ENCODE peak calls at places on chromosome 19, in ten cellular contexts. T is SJSA1, P is uterus, Y is breast epithelium, J is lower lobe of right lung, B is IMR-90, F is dorsolateral prefrontal cortex, K is cardiac muscle cell, X is heart right ventricle, M is heart left ventricle. S is an unnamed sample.

GRCh38 chr19:41917676-41918075 is 10.6 kb downstream of the ERFL start:
- DNase-seq in T (no peak), P (no peak), Y (no peak), J (peak), B (no peak), F (no peak), K (no peak), X (no peak), M (no peak), S (no peak)

GRCh38 chr19:5880604-5881078 is 10.3 kb upstream of the FUT5 start:
- DNase-seq in T (peak), P (peak), Y (no peak), J (no peak), B (peak), F (no peak), K (peak), X (peak), M (peak), S (peak)

GRCh38 chr19:23526302-23526701 is 131.0 kb upstream of the ZNF91 start:
- DNase-seq in T (no peak), P (no peak), Y (no peak), J (no peak), B (no peak), F (no peak), K (no peak), X (no peak), M (no peak), S (no peak)

GRCh38 chr19:42846597-42846996 is 32.9 kb downstream of the PSG1 start:
- DNase-seq in T (no peak), P (no peak), Y (no peak), J (no peak), B (peak), F (no peak), K (no peak), X (no peak), M (no peak), S (no peak)

GRCh38 chr19:20078696-20079095 is 896 bp downstream of the ZNF90 start:
- DNase-seq in T (no peak), P (peak), Y (no peak), J (peak), B (peak), F (no peak), K (peak), X (no peak), M (peak), S (peak)

GRCh38 chr19:38145627-38146026 is 78.4 kb downstream of the DPF1 start:
- DNase-seq in T (no peak), P (no peak), Y (no peak), J (no peak), B (no peak), F (no peak), K (peak), X (no peak), M (no peak), S (no peak)

GRCh38 chr19:29564574-29565005 is 38.8 kb downstream of the VSTM2B start:
- DNase-seq in T (no peak), P (no peak), Y (no peak), J (no peak), B (no peak), F (no peak), K (no peak), X (no peak), M (no peak), S (no peak)

GRCh38 chr19:36572593-36573019 is 486 bp downstream of the ZNF529 start:
- DNase-seq in T (no peak), P (no peak), Y (no peak), J (no peak), B (no peak), F (no peak), K (no peak), X (no peak), M (no peak), S (no peak)

GRCh38 chr19:45009625-45010255 is 8.5 kb downstream of the RELB start:
- DNase-seq in T (no peak), P (no peak), Y (no peak), J (no peak), B (no peak), F (no peak), K (no peak), X (no peak), M (no peak), S (no peak)

GRCh38 chr19:3576696-3577443 is 4.1 kb downstream of the HMG20B start:
- DNase-seq in T (no peak), P (peak), Y (no peak), J (no peak), B (peak), F (peak), K (peak), X (peak), M (peak), S (peak)

GRCh38 chr19:33740811-33741396 is 55.8 kb upstream of the KCTD15 start:
- DNase-seq in T (peak), P (no peak), Y (no peak), J (no peak), B (peak), F (no peak), K (peak), X (no peak), M (no peak), S (no peak)

GRCh38 chr19:53517114-53517741 is 20.7 kb upstream of the ZNF331 start:
- DNase-seq in T (no peak), P (no peak), Y (no peak), J (no peak), B (no peak), F (no peak), K (no peak), X (no peak), M (no peak), S (no peak)

GRCh38 chr19:2337329-2337707 is 8.8 kb downstream of the SPPL2B start:
- DNase-seq in T (no peak), P (peak), Y (no peak), J (no peak), B (peak), F (no peak), K (peak), X (no peak), M (no peak), S (no peak)

GRCh38 chr19:5046339-5047039 is 77.6 kb downstream of the KDM4B start:
- DNase-seq in T (peak), P (no peak), Y (peak), J (peak), B (peak), F (no peak), K (no peak), X (no peak), M (no peak), S (peak)

GRCh38 chr19:33755314-33756020 is 41.2 kb upstream of the KCTD15 start:
- DNase-seq in T (no peak), P (no peak), Y (no peak), J (no peak), B (no peak), F (no peak), K (no peak), X (no peak), M (no peak), S (no peak)

GRCh38 chr19:43634516-43634876 is 5.2 kb downstream of the CADM4 start:
- DNase-seq in T (no peak), P (no peak), Y (no peak), J (no peak), B (no peak), F (no peak), K (no peak), X (no peak), M (no peak), S (no peak)

GRCh38 chr19:40594657-40595077 is 6.5 kb upstream of the LTBP4 start:
- DNase-seq in T (no peak), P (no peak), Y (no peak), J (no peak), B (peak), F (peak), K (no peak), X (no peak), M (no peak), S (no peak)

GRCh38 chr19:7987084-7987768 is 18.2 kb downstream of the ELAVL1 start:
- DNase-seq in T (no peak), P (no peak), Y (no peak), J (no peak), B (no peak), F (no peak), K (no peak), X (no peak), M (no peak), S (no peak)

GRCh38 chr19:4577020-4577782 is 17.7 kb upstream of the SEMA6B start:
- DNase-seq in T (no peak), P (no peak), Y (no peak), J (no peak), B (no peak), F (no peak), K (peak), X (no peak), M (no peak), S (no peak)

GRCh38 chr19:703651-704446 is 4.9 kb upstream of the PALM start:
- DNase-seq in T (no peak), P (peak), Y (peak), J (peak), B (peak), F (no peak), K (peak), X (peak), M (peak), S (peak)

GRCh38 chr19:3276341-3276799 is 51.9 kb downstream of the CELF5 start:
- DNase-seq in T (no peak), P (no peak), Y (no peak), J (peak), B (no peak), F (no peak), K (no peak), X (no peak), M (no peak), S (no peak)

GRCh38 chr19:49643466-49643865 is 1.5 kb downstream of the SCAF1 start:
- DNase-seq in T (no peak), P (no peak), Y (no peak), J (no peak), B (no peak), F (no peak), K (no peak), X (no peak), M (no peak), S (no peak)

GRCh38 chr19:53958168-53958571 is 4.6 kb upstream of the CACNG8 start:
- DNase-seq in T (no peak), P (no peak), Y (no peak), J (no peak), B (no peak), F (peak), K (peak), X (no peak), M (no peak), S (no peak)

GRCh38 chr19:45881909-45882528 is 3.9 kb downstream of the IRF2BP1 start:
- DNase-seq in T (no peak), P (no peak), Y (no peak), J (no peak), B (no peak), F (no peak), K (no peak), X (no peak), M (no peak), S (no peak)

GRCh38 chr19:2246801-2247361 is 2.2 kb upstream of the AMH start:
- DNase-seq in T (no peak), P (peak), Y (no peak), J (no peak), B (peak), F (peak), K (peak), X (peak), M (peak), S (no peak)

GRCh38 chr19:10748924-10749434 is 31.1 kb downstream of the DNM2 start:
- DNase-seq in T (peak), P (no peak), Y (no peak), J (peak), B (no peak), F (no peak), K (peak), X (peak), M (no peak), S (peak)
- H3K27ac ChIP-seq in T (no peak), P (peak), Y (peak), J (peak), B (no peak), F (peak), K (peak), X (peak), M (peak), S (peak)

GRCh38 chr19:13151605-13152355 is 1.6 kb downstream of the IER2 start:
- DNase-seq in T (peak), P (peak), Y (peak), J (peak), B (peak), F (peak), K (peak), X (peak), M (peak), S (peak)

GRCh38 chr19:13153627-13154240 is 3.5 kb downstream of the IER2 start:
- DNase-seq in T (peak), P (peak), Y (no peak), J (no peak), B (no peak), F (no peak), K (peak), X (peak), M (no peak), S (peak)

GRCh38 chr19:13154241-13154778 is 4.1 kb downstream of the IER2 start:
- DNase-seq in T (peak), P (peak), Y (peak), J (peak), B (peak), F (no peak), K (peak), X (peak), M (peak), S (peak)

GRCh38 chr19:13152356-13152853 is 2.2 kb downstream of the IER2 start:
- DNase-seq in T (no peak), P (no peak), Y (no peak), J (no peak), B (no peak), F (no peak), K (no peak), X (no peak), M (no peak), S (no peak)

GRCh38 chr19:13152854-13153626 is 2.8 kb downstream of the IER2 start:
- DNase-seq in T (peak), P (peak), Y (peak), J (peak), B (peak), F (peak), K (peak), X (peak), M (peak), S (peak)
- H3K27ac ChIP-seq in T (peak), P (peak), Y (peak), J (peak), B (peak), F (peak), K (peak), X (peak), M (peak), S (peak)

GRCh38 chr19:48443262-48443661 is 2.5 kb upstream of the GRWD1 start:
- DNase-seq in T (no peak), P (no peak), Y (no peak), J (peak), B (no peak), F (no peak), K (no peak), X (no peak), M (no peak), S (peak)

GRCh38 chr19:48442116-48443035 is 3.4 kb upstream of the GRWD1 start:
- DNase-seq in T (no peak), P (no peak), Y (no peak), J (no peak), B (no peak), F (no peak), K (no peak), X (no peak), M (no peak), S (no peak)

GRCh38 chr19:48444129-48444932 is 1.5 kb upstream of the GRWD1 start:
- DNase-seq in T (no peak), P (peak), Y (no peak), J (no peak), B (no peak), F (no peak), K (no peak), X (no peak), M (no peak), S (no peak)

GRCh38 chr19:48444933-48445194 is 919 bp upstream of the GRWD1 start:
- DNase-seq in T (no peak), P (no peak), Y (no peak), J (no peak), B (no peak), F (no peak), K (peak), X (no peak), M (no peak), S (no peak)

GRCh38 chr19:48443731-48444128 is 2.1 kb upstream of the GRWD1 start:
- DNase-seq in T (no peak), P (no peak), Y (no peak), J (no peak), B (no peak), F (no peak), K (no peak), X (no peak), M (no peak), S (no peak)
- H3K27ac ChIP-seq in T (no peak), P (no peak), Y (no peak), J (no peak), B (no peak), F (no peak), K (no peak), X (no peak), M (no peak), S (no peak)

DNA sequence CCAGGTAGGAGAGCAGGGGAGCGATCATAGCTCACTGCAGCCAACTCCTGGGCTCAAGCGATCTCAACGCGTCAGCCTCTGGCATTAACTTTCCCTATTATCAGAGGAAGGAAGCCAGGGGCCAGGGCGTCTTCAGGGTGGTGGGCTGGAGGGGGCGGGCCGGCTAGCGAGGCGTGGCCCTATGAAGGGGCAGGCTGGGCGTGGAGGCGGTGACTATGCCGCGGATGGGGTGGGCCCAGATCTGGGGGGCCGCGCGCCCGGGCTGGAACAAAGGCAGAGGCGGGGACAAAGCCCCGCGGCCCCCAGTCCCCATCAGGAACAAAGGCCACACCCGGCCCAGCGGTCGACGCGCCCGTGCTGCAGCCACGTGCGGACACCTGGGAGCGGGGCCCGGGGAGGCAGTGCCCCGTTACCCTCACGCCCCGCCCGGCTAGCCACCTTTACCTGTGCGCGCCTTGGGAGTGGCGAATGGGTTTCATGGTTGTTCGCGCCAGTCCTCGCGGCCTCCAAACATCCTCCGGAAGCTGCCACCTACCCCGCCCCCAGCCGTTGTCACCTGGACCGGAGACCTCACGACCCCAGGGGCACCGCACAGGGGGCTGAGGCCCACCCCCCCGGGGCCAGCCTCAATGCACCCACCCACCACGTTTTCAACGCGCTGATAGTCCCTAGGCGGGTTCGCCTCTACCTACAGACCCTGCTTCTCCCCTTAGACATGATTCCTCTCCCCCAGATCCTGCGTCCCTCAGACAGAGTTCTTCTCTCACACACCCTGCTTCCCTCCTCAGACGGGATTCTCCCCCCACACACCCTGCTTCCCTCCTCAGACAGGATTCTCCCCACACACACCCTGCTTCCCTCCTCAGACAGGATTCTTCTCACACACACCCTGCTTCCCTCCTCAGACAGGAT is 5.4 kb upstream of the TRIM28 start:
- DNase-seq in T (no peak), P (no peak), Y (no peak), J (peak), B (no peak), F (no peak), K (peak), X (peak), M (peak), S (peak)
- H3K27ac ChIP-seq in T (no peak), P (no peak), Y (peak), J (peak), B (no peak), F (no peak), K (peak), X (peak), M (peak), S (no peak)

S was measured in thyroid gland.